ENCODE peak calls at places on chromosomes 7 and 10, in nine cellular contexts. J, S, G, A, Y, N, X, K and U are unnamed samples.

GRCh38 chr7:604038-604883 is 84.6 kb upstream of the PDGFA start:
- DNase-seq in J (peak; percentile 84), S (peak; percentile 82), G (peak; percentile 96), A (no peak), Y (no peak), N (no peak), X (peak; percentile 96), K (peak; percentile 90), U (no peak)

GRCh38 chr10:123229927-123230630 is 75.9 kb downstream of the BUB3 start:
- DNase-seq in J (no peak), S (no peak), G (no peak), A (no peak), Y (no peak), N (no peak), X (no peak), K (no peak), U (no peak)

GRCh38 chr10:105679781-105680180 is 1038.7 kb downstream of the SORCS3 start:
- DNase-seq in J (no peak), S (no peak), G (no peak), A (no peak), Y (no peak), N (no peak), X (no peak), K (no peak), U (no peak)

GRCh38 chr7:128030999-128031681 is at the start of gene LRRC4:
- DNase-seq in J (no peak), S (peak; percentile 36), G (peak; percentile 59), A (no peak), Y (peak; percentile 72), N (no peak), X (no peak), K (peak; percentile 61), U (peak; percentile 53)

GRCh38 chr10:133135116-133135465 is 24.9 kb upstream of the KNDC1 start:
- DNase-seq in J (no peak), S (no peak), G (no peak), A (no peak), Y (no peak), N (no peak), X (no peak), K (no peak), U (no peak)

GRCh38 chr10:80204193-80204714 is 1.1 kb downstream of the ANXA11 start:
- DNase-seq in J (peak; percentile 83), S (peak; percentile 89), G (peak; percentile 36), A (no peak), Y (peak; percentile 29), N (no peak), X (peak; percentile 38), K (peak; percentile 83), U (no peak)

GRCh38 chr10:46222364-46222935 is 64.3 kb upstream of the ANTXRL start:
- DNase-seq in J (no peak), S (no peak), G (peak; percentile 59), A (no peak), Y (no peak), N (no peak), X (peak; percentile 18), K (no peak), U (no peak)

GRCh38 chr10:75402486-75403143 is 1.1 kb upstream of the ZNF503 start:
- DNase-seq in J (peak; percentile 38), S (peak; percentile 30), G (no peak), A (no peak), Y (peak; percentile 83), N (no peak), X (peak; percentile 69), K (peak; percentile 66), U (peak; percentile 56)

GRCh38 chr10:34528320-34528719 is 286.8 kb downstream of the PARD3 start:
- DNase-seq in J (peak; percentile 58), S (no peak), G (peak; percentile 98), A (no peak), Y (no peak), N (no peak), X (no peak), K (no peak), U (no peak)

GRCh38 chr7:28856656-28857055 is 101.5 kb downstream of the TRIL start:
- DNase-seq in J (no peak), S (no peak), G (no peak), A (no peak), Y (no peak), N (no peak), X (no peak), K (no peak), U (no peak)

GRCh38 chr10:11724938-11725776 is 17.0 kb upstream of the ECHDC3 start:
- DNase-seq in J (no peak), S (no peak), G (peak; percentile 90), A (peak; percentile 41), Y (peak; percentile 60), N (no peak), X (peak; percentile 54), K (no peak), U (no peak)

GRCh38 chr7:121800916-121801675 is 71.9 kb upstream of the PTPRZ1 start:
- DNase-seq in J (no peak), S (no peak), G (no peak), A (no peak), Y (no peak), N (no peak), X (no peak), K (no peak), U (no peak)

GRCh38 chr7:35255417-35255798 is 1.5 kb upstream of the TBX20 start:
- DNase-seq in J (no peak), S (no peak), G (no peak), A (no peak), Y (no peak), N (no peak), X (no peak), K (no peak), U (no peak)

GRCh38 chr10:905972-906371 is 25.5 kb downstream of the LARP4B start:
- DNase-seq in J (no peak), S (no peak), G (no peak), A (no peak), Y (no peak), N (no peak), X (no peak), K (no peak), U (no peak)

GRCh38 chr7:27606270-27607209 is 56.1 kb downstream of the HIBADH start:
- DNase-seq in J (no peak), S (no peak), G (peak; percentile 14), A (peak; percentile 17), Y (peak; percentile 4), N (no peak), X (peak; percentile 33), K (no peak), U (no peak)

GRCh38 chr7:68185641-68186040 is 1189.0 kb downstream of the TYW1 start:
- DNase-seq in J (no peak), S (no peak), G (no peak), A (no peak), Y (no peak), N (no peak), X (no peak), K (no peak), U (no peak)

GRCh38 chr10:131578472-131578970 is 267.0 kb upstream of the TCERG1L start:
- DNase-seq in J (peak; percentile 18), S (no peak), G (no peak), A (no peak), Y (no peak), N (no peak), X (no peak), K (peak; percentile 28), U (no peak)

GRCh38 chr10:129277080-129277479 is 190.0 kb upstream of the MGMT start:
- DNase-seq in J (no peak), S (no peak), G (no peak), A (no peak), Y (no peak), N (no peak), X (no peak), K (no peak), U (no peak)

GRCh38 chr10:129272859-129273258 is 194.2 kb upstream of the MGMT start:
- DNase-seq in J (no peak), S (no peak), G (no peak), A (no peak), Y (no peak), N (no peak), X (no peak), K (no peak), U (no peak)

GRCh38 chr10:129277804-129278203 is 189.2 kb upstream of the MGMT start:
- DNase-seq in J (no peak), S (no peak), G (no peak), A (no peak), Y (no peak), N (no peak), X (no peak), K (no peak), U (no peak)

GRCh38 chr10:129275886-129276285 is 191.2 kb upstream of the MGMT start:
- DNase-seq in J (no peak), S (no peak), G (no peak), A (no peak), Y (no peak), N (no peak), X (no peak), K (no peak), U (no peak)

DNA sequence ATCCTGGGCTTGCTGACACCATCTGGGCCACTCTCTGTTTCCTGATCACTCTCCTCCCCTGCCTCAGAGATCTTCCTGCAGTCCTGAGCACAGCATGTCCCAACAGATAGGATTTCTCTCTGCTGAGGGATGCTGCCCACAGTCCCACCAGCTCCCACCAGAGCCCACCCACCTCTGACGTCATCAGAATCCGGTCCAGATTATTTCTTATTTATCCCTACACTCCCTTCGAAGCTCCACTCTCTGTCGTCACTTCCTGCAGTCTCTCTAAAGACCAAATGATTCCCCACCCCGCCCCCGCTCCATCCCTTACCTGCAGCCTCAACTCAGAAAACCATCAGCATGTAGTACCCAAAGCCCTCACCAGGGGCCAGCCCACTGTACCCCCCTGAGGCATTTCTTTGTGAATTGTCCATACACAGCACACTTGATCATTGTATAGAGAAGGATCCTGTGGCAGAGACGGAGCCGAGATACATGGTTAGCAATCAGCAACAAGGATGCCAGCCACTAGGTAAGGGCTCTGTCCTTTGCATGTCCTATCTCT is 192.0 kb upstream of the MGMT start:
- DNase-seq in J (no peak), S (no peak), G (no peak), A (no peak), Y (no peak), N (no peak), X (no peak), K (no peak), U (no peak)
- TF ChIP-seq CTCF in J (no peak), S (no peak), G (no peak), A (peak; percentile 15), Y (no peak), N (no peak), X (peak; percentile 7), K (no peak), U (peak; percentile 63)

GRCh38 chr7:55423277-55423711 is 58.2 kb downstream of the LANCL2 start:
- DNase-seq in J (no peak), S (no peak), G (peak; percentile 34), A (no peak), Y (no peak), N (no peak), X (no peak), K (no peak), U (no peak)
- TF ChIP-seq CTCF in J (no peak), S (no peak), G (peak; percentile 66), A (no peak), Y (peak; percentile 39), N (no peak), X (no peak), K (no peak), U (no peak)

GRCh38 chr7:7889791-7890568 is 78.6 kb upstream of the GLCCI1 start:
- DNase-seq in J (no peak), S (no peak), G (no peak), A (no peak), Y (no peak), N (no peak), X (no peak), K (no peak), U (no peak)
- TF ChIP-seq CTCF in J (no peak), S (no peak), G (no peak), A (no peak), Y (no peak), N (no peak), X (no peak), K (no peak), U (no peak)

GRCh38 chr7:118648002-118648401 is 423.5 kb downstream of the ANKRD7 start:
- DNase-seq in J (no peak), S (no peak), G (no peak), A (no peak), Y (no peak), N (no peak), X (peak; percentile 24), K (no peak), U (no peak)
- TF ChIP-seq CTCF in J (no peak), S (no peak), G (no peak), A (no peak), Y (no peak), N (no peak), X (no peak), K (no peak), U (no peak)